ENCODE peak calls at places on chromosome 3, in ten cellular contexts. One of them, this sample, is unnamed.

GRCh38 chr3:129618901-129619671 is 12.6 kb upstream of the PLXND1 start:
- DNase-seq in body of pancreas: peak; percentile 13
- DNase-seq in brain microvascular endothelial cell: no peak
- DNase-seq in Peyer's patch: no peak
- DNase-seq in astrocyte: no peak
- DNase-seq in Panc1: no peak
- DNase-seq in cardiac muscle cell: no peak
- DNase-seq in heart left ventricle: peak; percentile 49
- DNase-seq in transverse colon: no peak
- DNase-seq in tibial artery: peak; percentile 64
- DNase-seq in this sample: no peak

GRCh38 chr3:134360046-134360445 is 14.2 kb downstream of the AMOTL2 start:
- DNase-seq in body of pancreas: no peak
- DNase-seq in brain microvascular endothelial cell: no peak
- DNase-seq in Peyer's patch: peak; percentile 46
- DNase-seq in astrocyte: no peak
- DNase-seq in Panc1: no peak
- DNase-seq in cardiac muscle cell: no peak
- DNase-seq in heart left ventricle: no peak
- DNase-seq in transverse colon: no peak
- DNase-seq in tibial artery: no peak
- DNase-seq in this sample: no peak

GRCh38 chr3:159762981-159763465 is 225.6 kb upstream of the IL12A start:
- DNase-seq in body of pancreas: peak; percentile 31
- DNase-seq in brain microvascular endothelial cell: peak; percentile 85
- DNase-seq in Peyer's patch: peak; percentile 54
- DNase-seq in astrocyte: peak; percentile 94
- DNase-seq in Panc1: no peak
- DNase-seq in cardiac muscle cell: peak; percentile 60
- DNase-seq in heart left ventricle: peak; percentile 84
- DNase-seq in transverse colon: peak; percentile 55
- DNase-seq in tibial artery: peak; percentile 93
- DNase-seq in this sample: peak; percentile 64

GRCh38 chr3:170848294-170848917 is 21.6 kb downstream of the RPL22L1 start:
- DNase-seq in body of pancreas: no peak
- DNase-seq in brain microvascular endothelial cell: no peak
- DNase-seq in Peyer's patch: no peak
- DNase-seq in astrocyte: no peak
- DNase-seq in Panc1: no peak
- DNase-seq in cardiac muscle cell: no peak
- DNase-seq in heart left ventricle: no peak
- DNase-seq in transverse colon: no peak
- DNase-seq in tibial artery: no peak
- DNase-seq in this sample: no peak

GRCh38 chr3:184761976-184762375 is 50.0 kb upstream of the VPS8 start:
- DNase-seq in body of pancreas: no peak
- DNase-seq in brain microvascular endothelial cell: no peak
- DNase-seq in Peyer's patch: no peak
- DNase-seq in astrocyte: no peak
- DNase-seq in Panc1: no peak
- DNase-seq in cardiac muscle cell: no peak
- DNase-seq in heart left ventricle: peak; percentile 1
- DNase-seq in transverse colon: no peak
- DNase-seq in tibial artery: no peak
- DNase-seq in this sample: no peak

GRCh38 chr3:17894434-17895060 is 152.1 kb upstream of the TBC1D5 start:
- DNase-seq in body of pancreas: peak; percentile 16
- DNase-seq in brain microvascular endothelial cell: peak; percentile 80
- DNase-seq in Peyer's patch: peak; percentile 60
- DNase-seq in astrocyte: peak; percentile 39
- DNase-seq in Panc1: peak; percentile 2
- DNase-seq in cardiac muscle cell: peak; percentile 64
- DNase-seq in heart left ventricle: no peak
- DNase-seq in transverse colon: peak; percentile 57
- DNase-seq in tibial artery: no peak
- DNase-seq in this sample: peak; percentile 33

GRCh38 chr3:15110201-15110600 is 11.3 kb upstream of the RBSN start:
- DNase-seq in body of pancreas: no peak
- DNase-seq in brain microvascular endothelial cell: no peak
- DNase-seq in Peyer's patch: no peak
- DNase-seq in astrocyte: no peak
- DNase-seq in Panc1: no peak
- DNase-seq in cardiac muscle cell: no peak
- DNase-seq in heart left ventricle: no peak
- DNase-seq in transverse colon: no peak
- DNase-seq in tibial artery: no peak
- DNase-seq in this sample: no peak

GRCh38 chr3:99753268-99753975 is 64.2 kb upstream of the CMSS1 start:
- DNase-seq in body of pancreas: no peak
- DNase-seq in brain microvascular endothelial cell: peak; percentile 69
- DNase-seq in Peyer's patch: no peak
- DNase-seq in astrocyte: peak; percentile 74
- DNase-seq in Panc1: peak; percentile 43
- DNase-seq in cardiac muscle cell: peak; percentile 68
- DNase-seq in heart left ventricle: no peak
- DNase-seq in transverse colon: no peak
- DNase-seq in tibial artery: no peak
- DNase-seq in this sample: no peak

GRCh38 chr3:15331606-15332404 is 581 bp downstream of the SH3BP5 start:
- DNase-seq in body of pancreas: peak; percentile 20
- DNase-seq in brain microvascular endothelial cell: no peak
- DNase-seq in Peyer's patch: peak; percentile 66
- DNase-seq in astrocyte: peak; percentile 27
- DNase-seq in Panc1: no peak
- DNase-seq in cardiac muscle cell: no peak
- DNase-seq in heart left ventricle: peak; percentile 37
- DNase-seq in transverse colon: peak; percentile 46
- DNase-seq in tibial artery: peak; percentile 80
- DNase-seq in this sample: no peak

GRCh38 chr3:42057561-42058211 is 33.5 kb upstream of the TRAK1 start:
- DNase-seq in body of pancreas: no peak
- DNase-seq in brain microvascular endothelial cell: no peak
- DNase-seq in Peyer's patch: no peak
- DNase-seq in astrocyte: no peak
- DNase-seq in Panc1: no peak
- DNase-seq in cardiac muscle cell: no peak
- DNase-seq in heart left ventricle: no peak
- DNase-seq in transverse colon: peak; percentile 38
- DNase-seq in tibial artery: no peak
- DNase-seq in this sample: no peak

GRCh38 chr3:24853685-24854341 is 359.2 kb upstream of the THRB start:
- DNase-seq in body of pancreas: no peak
- DNase-seq in brain microvascular endothelial cell: no peak
- DNase-seq in Peyer's patch: no peak
- DNase-seq in astrocyte: no peak
- DNase-seq in Panc1: no peak
- DNase-seq in cardiac muscle cell: no peak
- DNase-seq in heart left ventricle: no peak
- DNase-seq in transverse colon: no peak
- DNase-seq in tibial artery: no peak
- DNase-seq in this sample: no peak

GRCh38 chr3:49706456-49707112 is 12.9 kb downstream of the AMIGO3 start:
- DNase-seq in body of pancreas: no peak
- DNase-seq in brain microvascular endothelial cell: no peak
- DNase-seq in Peyer's patch: no peak
- DNase-seq in astrocyte: no peak
- DNase-seq in Panc1: no peak
- DNase-seq in cardiac muscle cell: no peak
- DNase-seq in heart left ventricle: peak; percentile 20
- DNase-seq in transverse colon: no peak
- DNase-seq in tibial artery: no peak
- DNase-seq in this sample: no peak

GRCh38 chr3:25707268-25707928 is 42.7 kb upstream of the TOP2B start:
- DNase-seq in body of pancreas: no peak
- DNase-seq in brain microvascular endothelial cell: no peak
- DNase-seq in Peyer's patch: no peak
- DNase-seq in astrocyte: no peak
- DNase-seq in Panc1: no peak
- DNase-seq in cardiac muscle cell: no peak
- DNase-seq in heart left ventricle: no peak
- DNase-seq in transverse colon: no peak
- DNase-seq in tibial artery: no peak
- DNase-seq in this sample: no peak

GRCh38 chr3:122390665-122391064 is 6.7 kb downstream of the FAM162A start:
- DNase-seq in body of pancreas: no peak
- DNase-seq in brain microvascular endothelial cell: no peak
- DNase-seq in Peyer's patch: no peak
- DNase-seq in astrocyte: no peak
- DNase-seq in Panc1: no peak
- DNase-seq in cardiac muscle cell: no peak
- DNase-seq in heart left ventricle: no peak
- DNase-seq in transverse colon: no peak
- DNase-seq in tibial artery: no peak
- DNase-seq in this sample: no peak

GRCh38 chr3:44326035-44326434 is 12.5 kb upstream of the TCAIM start:
- DNase-seq in body of pancreas: no peak
- DNase-seq in brain microvascular endothelial cell: no peak
- DNase-seq in Peyer's patch: no peak
- DNase-seq in astrocyte: peak; percentile 7
- DNase-seq in Panc1: no peak
- DNase-seq in cardiac muscle cell: no peak
- DNase-seq in heart left ventricle: no peak
- DNase-seq in transverse colon: no peak
- DNase-seq in tibial artery: no peak
- DNase-seq in this sample: no peak

GRCh38 chr3:12797124-12797891 is 828 bp downstream of the CAND2 start:
- DNase-seq in body of pancreas: no peak
- DNase-seq in brain microvascular endothelial cell: no peak
- DNase-seq in Peyer's patch: no peak
- DNase-seq in astrocyte: no peak
- DNase-seq in Panc1: no peak
- DNase-seq in cardiac muscle cell: no peak
- DNase-seq in heart left ventricle: no peak
- DNase-seq in transverse colon: no peak
- DNase-seq in tibial artery: no peak
- DNase-seq in this sample: no peak
- H3K4me3 ChIP-seq in body of pancreas: no peak overlapping the region
- H3K4me3 ChIP-seq in brain microvascular endothelial cell: peak overlapping the region; percentile 66
- H3K4me3 ChIP-seq in Peyer's patch: peak overlapping the region; percentile 63
- H3K4me3 ChIP-seq in astrocyte: peak overlapping the region; percentile 67
- H3K4me3 ChIP-seq in Panc1: no peak overlapping the region
- H3K4me3 ChIP-seq in cardiac muscle cell: peak overlapping the region; percentile 64
- H3K4me3 ChIP-seq in heart left ventricle: peak overlapping the region; percentile 84
- H3K4me3 ChIP-seq in transverse colon: peak overlapping the region; percentile 50
- H3K4me3 ChIP-seq in tibial artery: peak overlapping the region; percentile 58
- H3K4me3 ChIP-seq in this sample: no peak overlapping the region

GRCh38 chr3:29240887-29241286 is 40.0 kb upstream of the RBMS3 start:
- DNase-seq in body of pancreas: no peak
- DNase-seq in brain microvascular endothelial cell: no peak
- DNase-seq in Peyer's patch: no peak
- DNase-seq in astrocyte: no peak
- DNase-seq in Panc1: no peak
- DNase-seq in cardiac muscle cell: no peak
- DNase-seq in heart left ventricle: no peak
- DNase-seq in transverse colon: no peak
- DNase-seq in tibial artery: no peak
- DNase-seq in this sample: no peak

GRCh38 chr3:29239377-29239776 is 41.5 kb upstream of the RBMS3 start:
- DNase-seq in body of pancreas: no peak
- DNase-seq in brain microvascular endothelial cell: peak; percentile 31
- DNase-seq in Peyer's patch: no peak
- DNase-seq in astrocyte: no peak
- DNase-seq in Panc1: no peak
- DNase-seq in cardiac muscle cell: no peak
- DNase-seq in heart left ventricle: no peak
- DNase-seq in transverse colon: no peak
- DNase-seq in tibial artery: no peak
- DNase-seq in this sample: no peak

GRCh38 chr3:29236441-29236840 is 44.4 kb upstream of the RBMS3 start:
- DNase-seq in body of pancreas: no peak
- DNase-seq in brain microvascular endothelial cell: no peak
- DNase-seq in Peyer's patch: no peak
- DNase-seq in astrocyte: no peak
- DNase-seq in Panc1: no peak
- DNase-seq in cardiac muscle cell: no peak
- DNase-seq in heart left ventricle: no peak
- DNase-seq in transverse colon: no peak
- DNase-seq in tibial artery: no peak
- DNase-seq in this sample: no peak

GRCh38 chr3:29241855-29242254 is 39.0 kb upstream of the RBMS3 start:
- DNase-seq in body of pancreas: no peak
- DNase-seq in brain microvascular endothelial cell: no peak
- DNase-seq in Peyer's patch: no peak
- DNase-seq in astrocyte: no peak
- DNase-seq in Panc1: no peak
- DNase-seq in cardiac muscle cell: no peak
- DNase-seq in heart left ventricle: no peak
- DNase-seq in transverse colon: no peak
- DNase-seq in tibial artery: no peak
- DNase-seq in this sample: no peak

GRCh38 chr3:29240248-29240647 is 40.6 kb upstream of the RBMS3 start:
- DNase-seq in body of pancreas: no peak
- DNase-seq in brain microvascular endothelial cell: peak; percentile 45
- DNase-seq in Peyer's patch: no peak
- DNase-seq in astrocyte: peak; percentile 63
- DNase-seq in Panc1: no peak
- DNase-seq in cardiac muscle cell: no peak
- DNase-seq in heart left ventricle: no peak
- DNase-seq in transverse colon: no peak
- DNase-seq in tibial artery: no peak
- DNase-seq in this sample: no peak
- H3K27ac ChIP-seq in body of pancreas: no peak overlapping the region
- H3K27ac ChIP-seq in brain microvascular endothelial cell: peak overlapping the region; percentile 49
- H3K27ac ChIP-seq in Peyer's patch: no peak overlapping the region
- H3K27ac ChIP-seq in astrocyte: peak overlapping the region; percentile 34
- H3K27ac ChIP-seq in Panc1: no peak overlapping the region
- H3K27ac ChIP-seq in cardiac muscle cell: no peak overlapping the region
- H3K27ac ChIP-seq in heart left ventricle: no peak overlapping the region
- H3K27ac ChIP-seq in transverse colon: no peak overlapping the region
- H3K27ac ChIP-seq in tibial artery: no peak overlapping the region
- H3K27ac ChIP-seq in this sample: no peak overlapping the region

GRCh38 chr3:143247007-143247563 is 127.5 kb downstream of the CHST2 start:
- DNase-seq in body of pancreas: no peak
- DNase-seq in brain microvascular endothelial cell: no peak
- DNase-seq in Peyer's patch: no peak
- DNase-seq in astrocyte: no peak
- DNase-seq in Panc1: no peak
- DNase-seq in cardiac muscle cell: peak; percentile 12
- DNase-seq in heart left ventricle: no peak
- DNase-seq in transverse colon: no peak
- DNase-seq in tibial artery: no peak
- DNase-seq in this sample: no peak
- H3K27me3 ChIP-seq in body of pancreas: no peaks in the 10 kb centered on the region
- H3K27me3 ChIP-seq in brain microvascular endothelial cell: no peaks in the 10 kb centered on the region
- H3K27me3 ChIP-seq in Peyer's patch: no peaks in the 10 kb centered on the region
- H3K27me3 ChIP-seq in astrocyte: no peaks in the 10 kb centered on the region
- H3K27me3 ChIP-seq in Panc1: peaks cover 4% of the 10 kb centered on the region
- H3K27me3 ChIP-seq in cardiac muscle cell: no peaks in the 10 kb centered on the region
- H3K27me3 ChIP-seq in heart left ventricle: no peaks in the 10 kb centered on the region
- H3K27me3 ChIP-seq in transverse colon: no peaks in the 10 kb centered on the region
- H3K27me3 ChIP-seq in tibial artery: no peaks in the 10 kb centered on the region
- H3K27me3 ChIP-seq in this sample: no peaks in the 10 kb centered on the region

DNA sequence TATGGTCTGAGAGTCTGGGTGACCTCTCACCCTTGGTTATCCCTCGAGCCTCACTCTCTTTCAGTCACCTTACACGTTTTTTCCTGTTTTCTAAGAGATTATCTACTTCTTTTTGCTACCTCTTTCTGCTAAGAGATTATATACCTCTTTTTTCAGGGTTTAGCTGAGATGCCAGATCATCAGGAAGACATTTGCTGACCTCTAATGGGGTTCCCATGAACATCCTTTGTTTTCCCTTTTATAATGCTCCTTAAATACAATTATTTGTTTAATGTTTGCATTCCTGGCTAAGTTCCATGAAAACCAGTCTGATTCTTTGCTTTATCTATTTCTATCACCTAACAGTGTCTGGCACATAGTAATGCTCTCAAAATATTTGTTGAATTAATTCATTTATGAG is 39.6 kb downstream of the LEKR1 start:
- DNase-seq in body of pancreas: no peak
- DNase-seq in brain microvascular endothelial cell: no peak
- DNase-seq in Peyer's patch: no peak
- DNase-seq in astrocyte: no peak
- DNase-seq in Panc1: no peak
- DNase-seq in cardiac muscle cell: no peak
- DNase-seq in heart left ventricle: no peak
- DNase-seq in transverse colon: no peak
- DNase-seq in tibial artery: no peak
- DNase-seq in this sample: no peak
- H3K4me3 ChIP-seq in body of pancreas: no peak overlapping the region
- H3K4me3 ChIP-seq in brain microvascular endothelial cell: no peak overlapping the region
- H3K4me3 ChIP-seq in Peyer's patch: no peak overlapping the region
- H3K4me3 ChIP-seq in astrocyte: no peak overlapping the region
- H3K4me3 ChIP-seq in Panc1: no peak overlapping the region
- H3K4me3 ChIP-seq in cardiac muscle cell: no peak overlapping the region
- H3K4me3 ChIP-seq in heart left ventricle: no peak overlapping the region
- H3K4me3 ChIP-seq in transverse colon: no peak overlapping the region
- H3K4me3 ChIP-seq in tibial artery: no peak overlapping the region
- H3K4me3 ChIP-seq in this sample: no peak overlapping the region

This sample was measured in lung.